ENCODE peak calls at places on chromosomes 16 and 17, in four cellular contexts. M is HepG2, D is H1, N is GM12891. E is an unnamed sample.

GRCh38 chr16:48203974-48204824 is 39.9 kb upstream of the LONP2 start:
- DNase-seq in M (peak; percentile 96), D (no peak), N (no peak), E (no peak)

GRCh38 chr16:86960266-86960665 is 356.9 kb downstream of the C16orf95 start:
- DNase-seq in M (no peak), D (no peak), N (no peak), E (no peak)

GRCh38 chr17:82303944-82304808 is 13.2 kb downstream of the CD7 start:
- DNase-seq in M (no peak), D (no peak), N (no peak), E (no peak)

GRCh38 chr16:86202267-86202666 is 303.3 kb downstream of the IRF8 start:
- DNase-seq in M (no peak), D (no peak), N (no peak), E (no peak)

GRCh38 chr16:64907844-64908243 is 214.0 kb downstream of the CDH11 start:
- DNase-seq in M (no peak), D (no peak), N (no peak), E (no peak)

GRCh38 chr16:73066927-73067670 is 19.2 kb upstream of the ZFHX3 start:
- DNase-seq in M (no peak), D (no peak), N (no peak), E (no peak)

GRCh38 chr16:71288570-71288889 is 672 bp downstream of the CMTR2 start:
- DNase-seq in M (no peak), D (no peak), N (no peak), E (no peak)

GRCh38 chr16:54115558-54115957 is 171.0 kb downstream of the IRX3 start:
- DNase-seq in M (no peak), D (no peak), N (no peak), E (no peak)

GRCh38 chr17:52653014-52653413 is 494.5 kb upstream of the CA10 start:
- DNase-seq in M (no peak), D (no peak), N (no peak), E (no peak)

GRCh38 chr16:58727796-58728568 is 6.1 kb downstream of the GOT2 start:
- DNase-seq in M (no peak), D (no peak), N (no peak), E (no peak)

GRCh38 chr16:31010539-31010938 is at the start of gene STX1B:
- DNase-seq in M (no peak), D (no peak), N (no peak), E (no peak)

GRCh38 chr17:83104577-83105505 is 25.4 kb downstream of the METRNL start:
- DNase-seq in M (no peak), D (no peak), N (no peak), E (no peak)

GRCh38 chr16:33059206-33059605 is 134.8 kb upstream of the TP53TG3C start:
- DNase-seq in M (no peak), D (no peak), N (no peak), E (no peak)

GRCh38 chr16:78990309-78990701 is 610.2 kb downstream of the MAF start:
- DNase-seq in M (no peak), D (no peak), N (no peak), E (no peak)

GRCh38 chr17:79073706-79074088 is 927 bp upstream of the ENGASE start:
- DNase-seq in M (peak; percentile 66), D (no peak), N (no peak), E (no peak)

GRCh38 chr17:65588194-65588808 is 26.9 kb upstream of the AXIN2 start:
- DNase-seq in M (peak; percentile 99), D (no peak), N (no peak), E (no peak)

GRCh38 chr16:19210175-19210924 is 42.3 kb downstream of the SYT17 start:
- DNase-seq in M (no peak), D (no peak), N (peak; percentile 28), E (peak; percentile 30)

GRCh38 chr16:55703003-55704001 is 47.5 kb downstream of the SLC6A2 start:
- DNase-seq in M (peak; percentile 74), D (no peak), N (no peak), E (no peak)

GRCh38 chr17:74527081-74527480 is 4.2 kb downstream of the CD300LB start:
- DNase-seq in M (no peak), D (no peak), N (no peak), E (no peak)

GRCh38 chr17:36824678-36825091 is 112.6 kb upstream of the LHX1 start:
- DNase-seq in M (no peak), D (no peak), N (no peak), E (no peak)

GRCh38 chr16:89373355-89374110 is 116.8 kb downstream of the ANKRD11 start:
- DNase-seq in M (no peak), D (no peak), N (no peak), E (no peak)

GRCh38 chr16:56305956-56306565 is 114.8 kb downstream of the GNAO1 start:
- DNase-seq in M (no peak), D (no peak), N (no peak), E (no peak)

GRCh38 chr16:50279142-50279865 is 13.0 kb downstream of the ADCY7 start:
- DNase-seq in M (no peak), D (no peak), N (no peak), E (no peak)

GRCh38 chr17:35046740-35047283 is 16.7 kb downstream of the RFFL start:
- DNase-seq in M (peak; percentile 63), D (no peak), N (peak; percentile 53), E (no peak)

GRCh38 chr16:19463468-19464315 is 46.0 kb downstream of the TMC5 start:
- DNase-seq in M (no peak), D (no peak), N (no peak), E (no peak)

GRCh38 chr17:60327122-60327869 is 64.6 kb downstream of the USP32 start:
- DNase-seq in M (no peak), D (no peak), N (no peak), E (no peak)

GRCh38 chr16:14011846-14012245 is 59.3 kb upstream of the MRTFB start:
- DNase-seq in M (no peak), D (no peak), N (no peak), E (no peak)

GRCh38 chr17:73551144-73551543 is 93.1 kb downstream of the SDK2 start:
- DNase-seq in M (no peak), D (no peak), N (no peak), E (no peak)

GRCh38 chr17:73594025-73594424 is 50.2 kb downstream of the SDK2 start:
- DNase-seq in M (no peak), D (no peak), N (no peak), E (no peak)

GRCh38 chr16:72876221-72876620 is 171.7 kb downstream of the ZFHX3 start:
- DNase-seq in M (no peak), D (no peak), N (peak; percentile 40), E (no peak)

GRCh38 chr16:12178251-12178990 is 201.9 kb downstream of the SNX29 start:
- DNase-seq in M (no peak), D (no peak), N (no peak), E (no peak)

GRCh38 chr17:82356028-82356427 is 3.0 kb upstream of the TEX19 start:
- DNase-seq in M (no peak), D (no peak), N (no peak), E (no peak)

GRCh38 chr17:74877592-74878543 is 5.1 kb upstream of the FDXR start:
- DNase-seq in M (peak; percentile 62), D (no peak), N (no peak), E (no peak)

GRCh38 chr16:79334127-79334526 is 266.4 kb downstream of the MAF start:
- DNase-seq in M (peak; percentile 16), D (no peak), N (no peak), E (no peak)

GRCh38 chr17:65472602-65473001 is 88.8 kb downstream of the AXIN2 start:
- DNase-seq in M (no peak), D (no peak), N (no peak), E (no peak)

DNA sequence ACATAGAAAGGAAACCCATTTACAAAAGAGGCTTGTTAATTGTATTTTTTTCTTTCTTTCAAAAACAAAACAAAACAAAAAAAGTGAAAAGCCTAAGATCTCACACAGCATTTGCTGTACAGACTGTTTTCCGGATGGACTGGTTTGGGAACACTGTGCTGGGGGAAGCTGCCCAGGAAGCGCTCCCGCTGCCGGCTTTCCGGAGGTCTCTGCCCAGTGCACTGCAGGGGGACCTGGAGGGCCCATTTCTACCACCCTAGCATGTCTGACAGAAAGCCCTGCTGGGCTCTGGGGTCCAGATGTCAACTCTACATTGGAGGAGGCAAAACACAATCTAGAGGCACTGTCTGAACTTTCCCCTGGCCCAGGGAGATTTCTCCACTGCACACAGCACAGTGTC is 26.3 kb upstream of the CLEC18B start:
- DNase-seq in M (no peak), D (no peak), N (no peak), E (no peak)
- TF ChIP-seq TAF1 in M (no peak), D (no peak), N (no peak), E (no peak)

DNA sequence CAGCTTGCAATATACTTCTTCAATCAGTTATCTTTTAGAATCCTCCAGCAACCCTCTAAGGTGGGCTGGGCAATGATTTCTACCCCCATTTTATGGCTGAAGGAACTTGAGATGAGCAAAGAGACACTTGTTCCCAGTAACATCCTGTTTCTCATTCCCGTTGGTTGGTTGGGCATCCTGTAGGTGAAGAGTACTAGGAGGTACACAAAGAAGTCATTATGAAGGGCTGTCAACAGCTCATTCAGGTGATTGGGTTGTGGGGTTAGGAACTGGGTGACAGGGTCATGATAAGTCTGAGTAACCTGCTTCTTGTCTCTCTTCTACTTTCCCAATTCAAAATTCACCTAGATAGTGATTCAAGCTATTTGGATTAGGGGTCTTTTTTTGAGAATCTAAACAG is 76.5 kb downstream of the MMD start:
- DNase-seq in M (no peak), D (no peak), N (no peak), E (no peak)
- TF ChIP-seq POLR2A in M (no peak), D (no peak), N (no peak), E (no peak)

GRCh38 chr16:2180962-2181923 is 15.2 kb downstream of the CASKIN1 start:
- DNase-seq in M (no peak), D (no peak), N (no peak), E (no peak)
- TF ChIP-seq TAF1 in M (no peak), D (no peak), N (no peak), E (no peak)

DNA sequence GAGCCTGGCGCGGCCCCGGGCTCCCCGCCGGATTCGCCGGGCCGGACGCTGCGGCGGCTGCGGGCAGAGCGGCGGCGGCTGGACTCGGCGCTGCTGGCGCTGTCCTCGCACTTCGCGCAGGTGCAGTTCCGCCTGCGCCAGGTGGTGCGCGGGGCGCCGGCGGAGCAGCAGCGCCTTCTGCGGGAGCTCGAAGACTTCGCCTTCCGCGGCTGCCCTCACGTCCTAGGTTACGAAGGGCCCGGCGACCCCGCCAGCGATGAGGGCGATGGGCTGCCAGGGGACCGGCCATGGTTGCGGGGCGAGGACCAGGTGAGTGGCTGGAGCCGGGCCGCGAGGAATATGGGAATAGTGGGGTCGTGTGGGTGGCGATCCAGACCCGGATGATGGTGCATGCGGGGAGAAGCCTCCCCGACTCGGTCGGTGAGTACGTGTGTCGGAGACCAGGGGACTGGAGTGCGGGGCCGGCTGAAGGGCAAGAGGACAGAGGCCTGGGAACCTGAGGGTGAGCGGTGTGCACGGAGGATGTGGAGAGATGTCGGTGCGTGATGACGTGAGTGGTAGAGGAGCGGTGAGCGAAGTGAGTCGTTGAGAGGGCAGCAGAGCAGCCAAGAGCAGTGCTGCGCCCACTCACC is 517 bp downstream of the RUNDC1 start:
- DNase-seq in M (peak; percentile 55), D (no peak), N (peak; percentile 59), E (peak; percentile 60)
- TF ChIP-seq POLR2A in M (no peak), D (no peak), N (peak; percentile 65), E (peak; percentile 58)

E was measured in GM12892.